ENCODE peak calls at places on chromosomes 3 and 15, in ten cellular contexts. One of them, this sample, is unnamed.

GRCh38 chr15:94324117-94324826 is 92.9 kb downstream of the MCTP2 start:
- DNase-seq in ACHN: peak; percentile 48
- DNase-seq in neural progenitor cell: peak; percentile 70
- DNase-seq in mammary epithelial cell: peak; percentile 35
- DNase-seq in omental fat pad: no peak
- DNase-seq in stimulated activated CD4-positive, alpha-beta T cell treated with anti-CD3 and anti-CD28 coated beads, Interleukin-4, amount 100 ng/mL, for 1 hour: peak; percentile 48
- DNase-seq in AG10803: peak; percentile 58
- DNase-seq in GM23248: peak; percentile 71
- DNase-seq in endothelial cell: peak; percentile 56
- DNase-seq in retinal pigment epithelial cell: peak; percentile 22
- DNase-seq in this sample: no peak

GRCh38 chr3:177333535-177334495 is 136.5 kb upstream of the TBL1XR1 start:
- DNase-seq in GM23248: no peak
- DNase-seq in AG10803: peak; percentile 57
- DNase-seq in omental fat pad: no peak
- DNase-seq in ACHN: no peak
- DNase-seq in mammary epithelial cell: no peak
- DNase-seq in retinal pigment epithelial cell: no peak
- DNase-seq in neural progenitor cell: no peak
- DNase-seq in stimulated activated CD4-positive, alpha-beta T cell treated with anti-CD3 and anti-CD28 coated beads, Interleukin-4, amount 100 ng/mL, for 1 hour: no peak
- DNase-seq in endothelial cell: no peak
- DNase-seq in this sample: no peak

GRCh38 chr15:32867313-32867626 is 149.5 kb downstream of the GREM1 start:
- DNase-seq in AG10803: peak; percentile 90
- DNase-seq in omental fat pad: no peak
- DNase-seq in neural progenitor cell: no peak
- DNase-seq in retinal pigment epithelial cell: peak; percentile 68
- DNase-seq in endothelial cell: no peak
- DNase-seq in GM23248: peak; percentile 92
- DNase-seq in mammary epithelial cell: peak; percentile 69
- DNase-seq in ACHN: peak; percentile 80
- DNase-seq in stimulated activated CD4-positive, alpha-beta T cell treated with anti-CD3 and anti-CD28 coated beads, Interleukin-4, amount 100 ng/mL, for 1 hour: no peak
- DNase-seq in this sample: no peak

GRCh38 chr15:35674873-35675781 is 129.2 kb upstream of the DPH6 start:
- DNase-seq in AG10803: peak; percentile 73
- DNase-seq in GM23248: peak; percentile 68
- DNase-seq in retinal pigment epithelial cell: no peak
- DNase-seq in omental fat pad: no peak
- DNase-seq in stimulated activated CD4-positive, alpha-beta T cell treated with anti-CD3 and anti-CD28 coated beads, Interleukin-4, amount 100 ng/mL, for 1 hour: no peak
- DNase-seq in endothelial cell: no peak
- DNase-seq in neural progenitor cell: no peak
- DNase-seq in mammary epithelial cell: no peak
- DNase-seq in ACHN: no peak
- DNase-seq in this sample: no peak

GRCh38 chr15:98647774-98648653 is at the start of gene IGF1R:
- DNase-seq in ACHN: peak; percentile 87
- DNase-seq in endothelial cell: peak; percentile 95
- DNase-seq in neural progenitor cell: peak; percentile 96
- DNase-seq in GM23248: peak; percentile 95
- DNase-seq in stimulated activated CD4-positive, alpha-beta T cell treated with anti-CD3 and anti-CD28 coated beads, Interleukin-4, amount 100 ng/mL, for 1 hour: peak; percentile 88
- DNase-seq in AG10803: peak; percentile 86
- DNase-seq in retinal pigment epithelial cell: peak; percentile 60
- DNase-seq in mammary epithelial cell: peak; percentile 89
- DNase-seq in omental fat pad: no peak
- DNase-seq in this sample: peak; percentile 86

GRCh38 chr3:187016639-187017345 is 86.5 kb downstream of the ST6GAL1 start:
- DNase-seq in neural progenitor cell: no peak
- DNase-seq in mammary epithelial cell: peak; percentile 25
- DNase-seq in GM23248: peak; percentile 35
- DNase-seq in endothelial cell: no peak
- DNase-seq in ACHN: no peak
- DNase-seq in AG10803: peak; percentile 12
- DNase-seq in omental fat pad: no peak
- DNase-seq in stimulated activated CD4-positive, alpha-beta T cell treated with anti-CD3 and anti-CD28 coated beads, Interleukin-4, amount 100 ng/mL, for 1 hour: no peak
- DNase-seq in retinal pigment epithelial cell: peak; percentile 7
- DNase-seq in this sample: no peak

GRCh38 chr15:67130673-67131601 is 65.5 kb downstream of the SMAD3 start:
- DNase-seq in ACHN: no peak
- DNase-seq in mammary epithelial cell: no peak
- DNase-seq in omental fat pad: no peak
- DNase-seq in AG10803: peak; percentile 91
- DNase-seq in GM23248: peak; percentile 91
- DNase-seq in neural progenitor cell: no peak
- DNase-seq in endothelial cell: no peak
- DNase-seq in retinal pigment epithelial cell: no peak
- DNase-seq in stimulated activated CD4-positive, alpha-beta T cell treated with anti-CD3 and anti-CD28 coated beads, Interleukin-4, amount 100 ng/mL, for 1 hour: no peak
- DNase-seq in this sample: no peak

GRCh38 chr3:186057594-186057993 is 51.3 kb downstream of the ETV5 start:
- DNase-seq in omental fat pad: no peak
- DNase-seq in neural progenitor cell: no peak
- DNase-seq in stimulated activated CD4-positive, alpha-beta T cell treated with anti-CD3 and anti-CD28 coated beads, Interleukin-4, amount 100 ng/mL, for 1 hour: no peak
- DNase-seq in AG10803: peak; percentile 87
- DNase-seq in mammary epithelial cell: peak; percentile 43
- DNase-seq in ACHN: no peak
- DNase-seq in retinal pigment epithelial cell: peak; percentile 35
- DNase-seq in GM23248: peak; percentile 82
- DNase-seq in endothelial cell: no peak
- DNase-seq in this sample: no peak

GRCh38 chr15:52789601-52790165 is 453 bp downstream of the ONECUT1 start:
- DNase-seq in AG10803: no peak
- DNase-seq in retinal pigment epithelial cell: no peak
- DNase-seq in endothelial cell: peak; percentile 36
- DNase-seq in omental fat pad: no peak
- DNase-seq in stimulated activated CD4-positive, alpha-beta T cell treated with anti-CD3 and anti-CD28 coated beads, Interleukin-4, amount 100 ng/mL, for 1 hour: no peak
- DNase-seq in GM23248: peak; percentile 35
- DNase-seq in ACHN: peak; percentile 12
- DNase-seq in mammary epithelial cell: peak; percentile 21
- DNase-seq in neural progenitor cell: peak; percentile 64
- DNase-seq in this sample: no peak

This sample was measured in coronary artery.